ENCODE peak calls at places on chromosomes 5 and 9, in ten cellular contexts. M, X, P, K, O, U, B, G, A and I are unnamed samples.
A peak's percentile ranks its signal among the peaks of the same experiment; 100 is the strongest.

GRCh38 chr5:66710557-66710956 is 114.4 kb downstream of the MAST4 start:
- DNase-seq in M (no peak), X (no peak), P (no peak), K (peak; percentile 67), O (peak; percentile 4), U (peak; percentile 40), B (no peak), G (no peak), A (no peak), I (no peak)

GRCh38 chr5:175885813-175886212 is 14.4 kb downstream of the CPLX2 start:
- DNase-seq in M (no peak), X (no peak), P (peak; percentile 7), K (no peak), O (no peak), U (no peak), B (no peak), G (no peak), A (no peak), I (no peak)

GRCh38 chr9:88387035-88387732 is 1.1 kb upstream of the SPIN1 start:
- DNase-seq in M (no peak), X (peak; percentile 38), P (peak; percentile 60), K (no peak), O (peak; percentile 55), U (peak; percentile 39), B (peak; percentile 62), G (peak; percentile 51), A (no peak), I (no peak)

GRCh38 chr5:57863661-57864060 is 381.1 kb upstream of the ACTBL2 start:
- DNase-seq in M (no peak), X (no peak), P (peak; percentile 71), K (no peak), O (peak; percentile 76), U (no peak), B (no peak), G (no peak), A (no peak), I (no peak)

GRCh38 chr9:127149463-127150390 is 27.3 kb upstream of the ANGPTL2 start:
- DNase-seq in M (no peak), X (no peak), P (no peak), K (peak; percentile 7), O (no peak), U (no peak), B (no peak), G (peak; percentile 21), A (no peak), I (no peak)

GRCh38 chr9:137053944-137054931 is at the start of gene ENTPD2:
- DNase-seq in M (peak; percentile 49), X (no peak), P (peak; percentile 79), K (no peak), O (no peak), U (no peak), B (no peak), G (no peak), A (peak; percentile 53), I (no peak)

GRCh38 chr5:87430863-87431262 is 18.1 kb upstream of the CCNH start:
- DNase-seq in M (no peak), X (no peak), P (no peak), K (no peak), O (no peak), U (no peak), B (no peak), G (no peak), A (no peak), I (no peak)

GRCh38 chr5:3122216-3122615 is 370.7 kb upstream of the IRX2 start:
- DNase-seq in M (no peak), X (no peak), P (no peak), K (no peak), O (no peak), U (no peak), B (no peak), G (no peak), A (no peak), I (no peak)

GRCh38 chr9:114884787-114885452 is 45.5 kb downstream of the TNFSF8 start:
- DNase-seq in M (no peak), X (no peak), P (peak; percentile 88), K (no peak), O (peak; percentile 22), U (no peak), B (no peak), G (peak; percentile 86), A (no peak), I (no peak)

GRCh38 chr9:99193466-99193821 is 28.3 kb downstream of the ALG2 start:
- DNase-seq in M (no peak), X (no peak), P (no peak), K (no peak), O (no peak), U (no peak), B (no peak), G (no peak), A (no peak), I (no peak)

GRCh38 chr5:161230222-161230621 is 316.3 kb downstream of the GABRB2 start:
- DNase-seq in M (no peak), X (peak; percentile 8), P (no peak), K (no peak), O (no peak), U (no peak), B (no peak), G (no peak), A (no peak), I (no peak)

GRCh38 chr9:136629879-136630661 is 32.6 kb upstream of the EGFL7 start:
- DNase-seq in M (peak; percentile 71), X (peak; percentile 80), P (peak; percentile 39), K (peak; percentile 40), O (peak; percentile 24), U (peak; percentile 46), B (no peak), G (peak; percentile 64), A (peak; percentile 57), I (no peak)

DNA sequence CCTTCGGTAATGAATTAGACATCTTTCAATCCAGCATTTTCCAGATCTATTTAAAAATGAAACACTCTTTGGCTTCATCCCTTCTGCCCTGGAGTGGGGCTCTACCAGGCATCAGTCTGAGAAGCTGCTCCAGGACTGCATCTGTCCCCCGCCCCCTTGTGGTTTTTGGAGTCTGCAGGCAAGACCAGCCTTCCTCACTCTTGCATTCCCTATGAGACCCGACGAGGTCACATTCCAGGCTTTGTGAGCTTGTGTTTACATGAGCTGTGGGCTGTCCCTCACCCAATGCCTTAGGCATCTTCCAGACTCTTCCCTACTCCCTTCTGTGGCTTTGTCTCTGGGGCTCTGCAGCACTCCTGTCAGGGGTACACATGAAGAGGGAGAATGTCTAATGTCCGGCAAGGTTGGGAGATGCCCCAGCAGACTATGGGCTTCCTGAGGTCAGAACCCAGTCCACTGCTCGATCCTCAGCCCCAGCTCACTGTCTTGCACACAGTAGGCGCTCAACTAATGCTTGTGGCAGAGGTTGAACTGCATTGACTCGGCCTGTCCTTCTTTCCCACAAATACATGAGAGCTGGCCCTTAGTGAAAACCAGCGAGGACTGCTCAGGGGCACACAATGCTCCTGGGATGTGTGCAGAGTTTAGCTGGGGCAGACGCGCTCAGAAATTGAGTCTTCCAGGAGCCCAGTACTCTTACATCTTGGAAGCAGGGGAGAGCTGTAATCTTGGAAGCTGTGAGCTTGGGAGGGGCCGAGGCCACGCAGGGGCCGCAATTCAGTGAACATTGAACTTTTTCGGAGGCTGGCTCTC is 11.6 kb upstream of the GADD45G start:
- DNase-seq in M (no peak), X (peak; percentile 50), P (peak; percentile 32), K (no peak), O (peak; percentile 57), U (no peak), B (no peak), G (peak; percentile 27), A (no peak), I (no peak)
- TF ChIP-seq CTCF in M (no peak), X (peak; percentile 33), P (no peak), K (no peak), O (peak; percentile 32), U (no peak), B (no peak), G (no peak), A (no peak), I (no peak)

DNA sequence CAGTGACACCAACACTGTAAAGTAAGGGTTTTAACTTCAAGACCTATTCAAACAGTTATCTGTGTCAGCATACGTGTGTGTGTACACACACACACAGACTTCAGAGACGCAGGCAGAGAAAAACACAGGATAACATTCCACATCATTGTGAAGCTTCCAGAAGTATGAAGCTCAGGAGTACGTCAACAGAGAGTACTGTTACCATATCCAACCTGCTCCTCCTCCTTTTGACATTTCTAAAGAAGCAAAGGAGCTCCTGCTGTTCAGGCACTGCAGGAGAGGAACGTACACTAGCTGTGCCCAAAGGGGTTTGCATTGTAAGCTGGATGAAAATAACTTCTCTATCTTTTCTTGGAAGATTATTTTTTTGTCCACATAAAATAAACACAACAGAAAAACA is 180.7 kb downstream of the MEF2C start:
- DNase-seq in M (no peak), X (no peak), P (no peak), K (no peak), O (no peak), U (no peak), B (no peak), G (no peak), A (no peak), I (no peak)
- H3K27me3 ChIP-seq in M (no peaks in the 10 kb centered on the region), X (peaks cover 32% of the 10 kb centered on the region), P (no peaks in the 10 kb centered on the region), K (peaks cover 5% of the 10 kb centered on the region), O (peaks cover 6% of the 10 kb centered on the region), U (no peaks in the 10 kb centered on the region), B (peaks cover 17% of the 10 kb centered on the region), G (no peaks in the 10 kb centered on the region), A (peaks cover 5% of the 10 kb centered on the region), I (no peaks in the 10 kb centered on the region)

DNA sequence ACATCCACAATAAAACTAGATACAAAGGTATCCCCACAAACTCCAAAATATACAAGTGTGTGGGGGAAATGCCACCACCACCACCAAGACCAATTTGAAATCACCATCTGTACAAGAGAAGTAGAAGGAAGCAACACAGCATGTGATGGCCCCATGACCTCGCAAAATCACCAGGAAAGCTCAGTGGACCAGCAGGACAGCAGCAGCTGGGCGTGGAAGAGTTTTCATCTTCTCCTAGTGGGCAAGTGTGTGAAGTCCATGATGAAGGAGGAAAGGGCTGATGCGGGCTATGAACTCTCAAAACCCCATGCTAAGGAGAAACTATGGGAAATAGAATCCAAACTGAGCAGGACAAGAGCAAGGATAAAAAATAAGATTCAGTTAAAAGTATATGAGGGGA is 58.1 kb downstream of the GOLPH3 start:
- DNase-seq in M (no peak), X (no peak), P (no peak), K (no peak), O (no peak), U (no peak), B (no peak), G (no peak), A (no peak), I (no peak)
- TF ChIP-seq CTCF in M (no peak), X (no peak), P (no peak), K (no peak), O (no peak), U (no peak), B (no peak), G (no peak), A (no peak), I (no peak)

DNA sequence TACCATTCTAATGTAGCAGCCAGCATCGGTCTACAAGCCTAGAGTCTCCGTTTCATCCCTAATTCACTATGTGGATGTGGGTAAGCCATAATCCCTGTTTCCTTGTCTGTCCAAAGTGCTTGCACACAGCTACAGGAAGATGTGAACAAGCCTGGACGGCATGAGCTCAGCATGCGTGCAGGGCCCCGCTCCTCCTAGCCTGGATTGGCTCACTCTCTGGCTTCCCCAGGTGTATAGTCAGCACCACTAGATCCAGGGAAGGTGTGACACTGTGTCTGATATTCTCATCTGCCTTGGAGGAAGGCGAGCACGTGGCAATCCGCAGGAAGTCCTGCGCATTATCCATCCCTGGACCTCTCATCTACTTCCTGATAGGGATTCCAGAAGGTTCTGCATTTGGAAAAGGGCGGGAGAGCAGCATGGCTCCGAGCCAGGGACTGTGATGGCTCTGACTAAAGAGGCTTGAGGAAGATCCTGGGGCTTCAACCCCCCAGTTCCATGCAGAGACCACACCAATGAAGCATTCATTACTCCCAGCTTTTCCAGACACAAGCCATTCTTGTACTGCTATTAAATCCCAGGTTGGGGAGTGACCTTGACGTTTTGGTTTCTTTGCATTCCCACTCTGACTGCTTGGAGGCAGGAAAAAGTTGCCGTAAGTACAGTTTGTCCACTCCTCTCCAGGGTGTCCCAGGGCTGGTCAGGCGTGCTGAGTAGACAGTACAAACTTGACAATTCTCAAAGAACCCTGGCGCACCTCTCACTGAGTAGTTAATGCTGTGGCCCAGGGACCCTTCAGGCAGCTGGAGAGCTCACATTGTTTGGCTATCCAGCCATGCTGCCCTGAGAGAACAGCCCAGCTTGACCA is 65.6 kb downstream of the PSD2 start:
- DNase-seq in M (no peak), X (no peak), P (no peak), K (no peak), O (no peak), U (no peak), B (no peak), G (no peak), A (no peak), I (no peak)
- H3K27me3 ChIP-seq in M (no peaks in the 10 kb centered on the region), X (no peaks in the 10 kb centered on the region), P (no peaks in the 10 kb centered on the region), K (no peaks in the 10 kb centered on the region), O (peaks cover 73% of the 10 kb centered on the region), U (no peaks in the 10 kb centered on the region), B (no peaks in the 10 kb centered on the region), G (no peaks in the 10 kb centered on the region), A (no peaks in the 10 kb centered on the region), I (no peaks in the 10 kb centered on the region)